ENCODE peak calls at places on chromosomes 13 and 19, in six cellular contexts. One of them, this sample, is unnamed.

GRCh38 chr13:101917475-101917810 is 465.0 kb downstream of the ITGBL1 start:
- DNase-seq in cardiac muscle cell: no peak
- DNase-seq in HAP-1: no peak
- DNase-seq in C1 segment of cervical spinal cord: no peak
- DNase-seq in AG04450: no peak
- DNase-seq in activated T-cell treated with anti-CD3 and anti-CD28 coated beads, Interleukin-2, amount 50 U/mL, for 72 hours: no peak
- DNase-seq in this sample: no peak

GRCh38 chr19:45406957-45407375 is 522 bp downstream of the POLR1G start:
- DNase-seq in AG04450: no peak
- DNase-seq in cardiac muscle cell: no peak
- DNase-seq in HAP-1: no peak
- DNase-seq in C1 segment of cervical spinal cord: no peak
- DNase-seq in activated T-cell treated with anti-CD3 and anti-CD28 coated beads, Interleukin-2, amount 50 U/mL, for 72 hours: no peak
- DNase-seq in this sample: no peak

GRCh38 chr13:98411013-98411412 is 165.9 kb downstream of the STK24 start:
- DNase-seq in cardiac muscle cell: no peak
- DNase-seq in HAP-1: no peak
- DNase-seq in C1 segment of cervical spinal cord: no peak
- DNase-seq in activated T-cell treated with anti-CD3 and anti-CD28 coated beads, Interleukin-2, amount 50 U/mL, for 72 hours: no peak
- DNase-seq in AG04450: no peak
- DNase-seq in this sample: no peak

GRCh38 chr19:19260417-19260816 is 12.7 kb downstream of the TM6SF2 start:
- DNase-seq in C1 segment of cervical spinal cord: no peak
- DNase-seq in AG04450: no peak
- DNase-seq in HAP-1: no peak
- DNase-seq in activated T-cell treated with anti-CD3 and anti-CD28 coated beads, Interleukin-2, amount 50 U/mL, for 72 hours: no peak
- DNase-seq in cardiac muscle cell: no peak
- DNase-seq in this sample: no peak

GRCh38 chr19:49997709-49998108 is 27.5 kb downstream of the VRK3 start:
- DNase-seq in activated T-cell treated with anti-CD3 and anti-CD28 coated beads, Interleukin-2, amount 50 U/mL, for 72 hours: peak
- DNase-seq in C1 segment of cervical spinal cord: no peak
- DNase-seq in cardiac muscle cell: peak
- DNase-seq in HAP-1: peak
- DNase-seq in AG04450: no peak
- DNase-seq in this sample: no peak

GRCh38 chr19:18846862-18847515 is 15.2 kb downstream of the UPF1 start:
- DNase-seq in AG04450: peak
- DNase-seq in cardiac muscle cell: peak
- DNase-seq in C1 segment of cervical spinal cord: peak
- DNase-seq in activated T-cell treated with anti-CD3 and anti-CD28 coated beads, Interleukin-2, amount 50 U/mL, for 72 hours: peak
- DNase-seq in HAP-1: peak
- DNase-seq in this sample: peak

GRCh38 chr19:38691938-38692457 is 44.5 kb downstream of the ACTN4 start:
- DNase-seq in C1 segment of cervical spinal cord: no peak
- DNase-seq in HAP-1: no peak
- DNase-seq in cardiac muscle cell: peak
- DNase-seq in activated T-cell treated with anti-CD3 and anti-CD28 coated beads, Interleukin-2, amount 50 U/mL, for 72 hours: no peak
- DNase-seq in AG04450: peak
- DNase-seq in this sample: no peak

GRCh38 chr19:42455621-42456081 is 12.9 kb upstream of the CXCL17 start:
- DNase-seq in C1 segment of cervical spinal cord: no peak
- DNase-seq in AG04450: no peak
- DNase-seq in HAP-1: no peak
- DNase-seq in activated T-cell treated with anti-CD3 and anti-CD28 coated beads, Interleukin-2, amount 50 U/mL, for 72 hours: no peak
- DNase-seq in cardiac muscle cell: no peak
- DNase-seq in this sample: no peak

GRCh38 chr13:42279080-42279479 is 7.1 kb downstream of the AKAP11 start:
- DNase-seq in HAP-1: no peak
- DNase-seq in AG04450: no peak
- DNase-seq in C1 segment of cervical spinal cord: no peak
- DNase-seq in cardiac muscle cell: no peak
- DNase-seq in activated T-cell treated with anti-CD3 and anti-CD28 coated beads, Interleukin-2, amount 50 U/mL, for 72 hours: peak
- DNase-seq in this sample: no peak

GRCh38 chr13:23588576-23589141 is 18.4 kb downstream of the TNFRSF19 start:
- DNase-seq in cardiac muscle cell: no peak
- DNase-seq in AG04450: no peak
- DNase-seq in activated T-cell treated with anti-CD3 and anti-CD28 coated beads, Interleukin-2, amount 50 U/mL, for 72 hours: no peak
- DNase-seq in C1 segment of cervical spinal cord: no peak
- DNase-seq in HAP-1: no peak
- DNase-seq in this sample: no peak

GRCh38 chr19:56504581-56504980 is 3.1 kb upstream of the ZNF471 start:
- DNase-seq in activated T-cell treated with anti-CD3 and anti-CD28 coated beads, Interleukin-2, amount 50 U/mL, for 72 hours: no peak
- DNase-seq in C1 segment of cervical spinal cord: no peak
- DNase-seq in HAP-1: no peak
- DNase-seq in cardiac muscle cell: peak
- DNase-seq in AG04450: no peak
- DNase-seq in this sample: no peak

GRCh38 chr19:10378124-10378523 is 2.2 kb downstream of the TYK2 start:
- DNase-seq in HAP-1: no peak
- DNase-seq in C1 segment of cervical spinal cord: no peak
- DNase-seq in activated T-cell treated with anti-CD3 and anti-CD28 coated beads, Interleukin-2, amount 50 U/mL, for 72 hours: no peak
- DNase-seq in cardiac muscle cell: no peak
- DNase-seq in AG04450: no peak
- DNase-seq in this sample: no peak

GRCh38 chr19:16914421-16914820 is 25.6 kb downstream of the F2RL3 start:
- DNase-seq in activated T-cell treated with anti-CD3 and anti-CD28 coated beads, Interleukin-2, amount 50 U/mL, for 72 hours: no peak
- DNase-seq in cardiac muscle cell: no peak
- DNase-seq in C1 segment of cervical spinal cord: no peak
- DNase-seq in HAP-1: no peak
- DNase-seq in AG04450: no peak
- DNase-seq in this sample: no peak

GRCh38 chr19:7340959-7341837 is 7.5 kb upstream of the ARHGEF18 start:
- DNase-seq in activated T-cell treated with anti-CD3 and anti-CD28 coated beads, Interleukin-2, amount 50 U/mL, for 72 hours: peak
- DNase-seq in AG04450: peak
- DNase-seq in cardiac muscle cell: peak
- DNase-seq in HAP-1: peak
- DNase-seq in C1 segment of cervical spinal cord: peak
- DNase-seq in this sample: peak

GRCh38 chr19:33720691-33721682 is 75.7 kb upstream of the KCTD15 start:
- DNase-seq in HAP-1: no peak
- DNase-seq in C1 segment of cervical spinal cord: no peak
- DNase-seq in AG04450: no peak
- DNase-seq in cardiac muscle cell: no peak
- DNase-seq in activated T-cell treated with anti-CD3 and anti-CD28 coated beads, Interleukin-2, amount 50 U/mL, for 72 hours: no peak
- DNase-seq in this sample: no peak

GRCh38 chr13:58884810-58885209 is 1253.3 kb downstream of the PCDH17 start:
- DNase-seq in C1 segment of cervical spinal cord: no peak
- DNase-seq in HAP-1: no peak
- DNase-seq in activated T-cell treated with anti-CD3 and anti-CD28 coated beads, Interleukin-2, amount 50 U/mL, for 72 hours: no peak
- DNase-seq in AG04450: no peak
- DNase-seq in cardiac muscle cell: no peak
- DNase-seq in this sample: no peak

GRCh38 chr19:53577968-53578367 is 40.0 kb downstream of the ZNF331 start:
- DNase-seq in C1 segment of cervical spinal cord: no peak
- DNase-seq in AG04450: no peak
- DNase-seq in HAP-1: no peak
- DNase-seq in activated T-cell treated with anti-CD3 and anti-CD28 coated beads, Interleukin-2, amount 50 U/mL, for 72 hours: no peak
- DNase-seq in cardiac muscle cell: no peak
- DNase-seq in this sample: no peak

GRCh38 chr19:16405797-16406196 is 66.0 kb downstream of the EPS15L1 start:
- DNase-seq in C1 segment of cervical spinal cord: no peak
- DNase-seq in AG04450: no peak
- DNase-seq in cardiac muscle cell: no peak
- DNase-seq in HAP-1: no peak
- DNase-seq in activated T-cell treated with anti-CD3 and anti-CD28 coated beads, Interleukin-2, amount 50 U/mL, for 72 hours: no peak
- DNase-seq in this sample: no peak

GRCh38 chr19:13974073-13974472 is 21.8 kb downstream of the DCAF15 start:
- DNase-seq in HAP-1: peak
- DNase-seq in C1 segment of cervical spinal cord: no peak
- DNase-seq in AG04450: no peak
- DNase-seq in activated T-cell treated with anti-CD3 and anti-CD28 coated beads, Interleukin-2, amount 50 U/mL, for 72 hours: peak
- DNase-seq in cardiac muscle cell: no peak
- DNase-seq in this sample: no peak

GRCh38 chr19:53977991-53978731 is 13.3 kb upstream of the CACNG6 start:
- DNase-seq in HAP-1: peak
- DNase-seq in AG04450: peak
- DNase-seq in cardiac muscle cell: peak
- DNase-seq in C1 segment of cervical spinal cord: peak
- DNase-seq in activated T-cell treated with anti-CD3 and anti-CD28 coated beads, Interleukin-2, amount 50 U/mL, for 72 hours: peak
- DNase-seq in this sample: peak

GRCh38 chr19:10206226-10206873 is 11.6 kb upstream of the DNMT1 start:
- DNase-seq in activated T-cell treated with anti-CD3 and anti-CD28 coated beads, Interleukin-2, amount 50 U/mL, for 72 hours: no peak
- DNase-seq in C1 segment of cervical spinal cord: no peak
- DNase-seq in cardiac muscle cell: peak
- DNase-seq in AG04450: no peak
- DNase-seq in HAP-1: no peak
- DNase-seq in this sample: no peak

GRCh38 chr13:113793718-113794085 is 34.7 kb downstream of the TMEM255B start:
- DNase-seq in AG04450: no peak
- DNase-seq in HAP-1: no peak
- DNase-seq in activated T-cell treated with anti-CD3 and anti-CD28 coated beads, Interleukin-2, amount 50 U/mL, for 72 hours: no peak
- DNase-seq in C1 segment of cervical spinal cord: no peak
- DNase-seq in cardiac muscle cell: no peak
- DNase-seq in this sample: no peak

GRCh38 chr13:41756198-41756885 is 204.6 kb downstream of the VWA8 start:
- DNase-seq in HAP-1: no peak
- DNase-seq in C1 segment of cervical spinal cord: no peak
- DNase-seq in AG04450: no peak
- DNase-seq in activated T-cell treated with anti-CD3 and anti-CD28 coated beads, Interleukin-2, amount 50 U/mL, for 72 hours: no peak
- DNase-seq in cardiac muscle cell: no peak
- DNase-seq in this sample: no peak

GRCh38 chr19:2769218-2769617 is 13.9 kb downstream of the SGTA start:
- DNase-seq in activated T-cell treated with anti-CD3 and anti-CD28 coated beads, Interleukin-2, amount 50 U/mL, for 72 hours: no peak
- DNase-seq in C1 segment of cervical spinal cord: no peak
- DNase-seq in HAP-1: no peak
- DNase-seq in cardiac muscle cell: no peak
- DNase-seq in AG04450: no peak
- DNase-seq in this sample: no peak

GRCh38 chr13:37886879-37887278 is 17.3 kb upstream of the TRPC4 start:
- DNase-seq in activated T-cell treated with anti-CD3 and anti-CD28 coated beads, Interleukin-2, amount 50 U/mL, for 72 hours: no peak
- DNase-seq in AG04450: no peak
- DNase-seq in HAP-1: no peak
- DNase-seq in cardiac muscle cell: no peak
- DNase-seq in C1 segment of cervical spinal cord: no peak
- DNase-seq in this sample: no peak

GRCh38 chr19:34213283-34213682 is 41.0 kb downstream of the LSM14A start:
- DNase-seq in activated T-cell treated with anti-CD3 and anti-CD28 coated beads, Interleukin-2, amount 50 U/mL, for 72 hours: no peak
- DNase-seq in cardiac muscle cell: no peak
- DNase-seq in C1 segment of cervical spinal cord: no peak
- DNase-seq in AG04450: no peak
- DNase-seq in HAP-1: no peak
- DNase-seq in this sample: no peak

GRCh38 chr19:49512970-49513745 is 697 bp downstream of the FCGRT start:
- DNase-seq in AG04450: no peak
- DNase-seq in cardiac muscle cell: no peak
- DNase-seq in HAP-1: peak
- DNase-seq in C1 segment of cervical spinal cord: no peak
- DNase-seq in activated T-cell treated with anti-CD3 and anti-CD28 coated beads, Interleukin-2, amount 50 U/mL, for 72 hours: peak
- DNase-seq in this sample: peak

GRCh38 chr19:3467437-3468198 is 12.7 kb downstream of the SMIM24 start:
- DNase-seq in cardiac muscle cell: no peak
- DNase-seq in HAP-1: no peak
- DNase-seq in C1 segment of cervical spinal cord: no peak
- DNase-seq in AG04450: no peak
- DNase-seq in activated T-cell treated with anti-CD3 and anti-CD28 coated beads, Interleukin-2, amount 50 U/mL, for 72 hours: no peak
- DNase-seq in this sample: no peak

GRCh38 chr13:110841846-110842245 is 73.0 kb downstream of the ANKRD10 start:
- DNase-seq in C1 segment of cervical spinal cord: no peak
- DNase-seq in HAP-1: no peak
- DNase-seq in cardiac muscle cell: no peak
- DNase-seq in AG04450: no peak
- DNase-seq in activated T-cell treated with anti-CD3 and anti-CD28 coated beads, Interleukin-2, amount 50 U/mL, for 72 hours: no peak
- DNase-seq in this sample: no peak